ENCODE peak calls at places on chromosomes 12 and 14, in four cellular contexts. U, G, O and R are unnamed samples.

GRCh38 chr12:75698052-75698451 is 186.6 kb upstream of the KRR1 start:
- DNase-seq in U (no peak), G (no peak), O (no peak), R (no peak)

GRCh38 chr12:89236237-89236636 is 116.1 kb downstream of the DUSP6 start:
- DNase-seq in U (no peak), G (no peak), O (no peak), R (no peak)

GRCh38 chr12:123278150-123278627 is 6.5 kb upstream of the CDK2AP1 start:
- DNase-seq in G (no peak), O (no peak), U (no peak), R (no peak)

GRCh38 chr12:124614512-124615292 is 47.3 kb upstream of the NCOR2 start:
- DNase-seq in G (no peak), U (no peak), O (no peak), R (no peak)

GRCh38 chr14:54681819-54682261 is 114.9 kb downstream of the SAMD4A start:
- DNase-seq in G (no peak), U (no peak), O (no peak), R (no peak)

GRCh38 chr12:66571361-66571760 is 107.5 kb downstream of the GRIP1 start:
- DNase-seq in O (no peak), U (no peak), G (no peak), R (no peak)

GRCh38 chr14:98931126-98931525 is 340.9 kb downstream of the BCL11B start:
- DNase-seq in O (no peak), G (no peak), U (no peak), R (no peak)

GRCh38 chr12:125092872-125093680 is 27.8 kb downstream of the AACS start:
- DNase-seq in O (peak; percentile 92), G (no peak), U (peak; percentile 35), R (peak; percentile 63)

GRCh38 chr12:108307006-108307405 is 32.1 kb downstream of the CMKLR1 start:
- DNase-seq in O (no peak), G (no peak), U (no peak), R (no peak)

GRCh38 chr12:55780695-55781094 is 36.8 kb downstream of the SARNP start:
- DNase-seq in G (no peak), U (no peak), O (no peak), R (no peak)

GRCh38 chr12:100083308-100083707 is 59.4 kb downstream of the BLTP3B start:
- DNase-seq in G (no peak), U (no peak), O (no peak), R (no peak)

GRCh38 chr14:104419865-104420458 is 159.6 kb upstream of the C14orf180 start:
- DNase-seq in U (no peak), O (no peak), G (no peak), R (no peak)

GRCh38 chr14:99560946-99561683 is 42.9 kb downstream of the CCDC85C start:
- DNase-seq in U (no peak), O (no peak), G (no peak), R (no peak)

GRCh38 chr14:75069021-75069810 is at the start of gene ZC2HC1C:
- DNase-seq in O (peak; percentile 89), G (peak; percentile 98), U (peak; percentile 93), R (peak; percentile 91)

GRCh38 chr14:101083564-101084435 is 180.3 kb upstream of the RTL1 start:
- DNase-seq in O (peak; percentile 20), U (no peak), G (peak; percentile 80), R (peak; percentile 22)

GRCh38 chr14:83164016-83164415 is 1630.4 kb upstream of the SEL1L start:
- DNase-seq in G (no peak), O (no peak), U (no peak), R (no peak)

GRCh38 chr14:44035707-44036106 is 471.4 kb downstream of the FSCB start:
- DNase-seq in O (no peak), U (no peak), G (no peak), R (no peak)

GRCh38 chr14:92486881-92487280 is 26.7 kb upstream of the RIN3 start:
- DNase-seq in U (no peak), O (no peak), G (peak; percentile 13), R (no peak)

GRCh38 chr14:75628816-75629215 is 31.9 kb downstream of the ERG28 start:
- DNase-seq in O (no peak), U (no peak), G (no peak), R (no peak)

GRCh38 chr12:111753144-111753881 is 13.4 kb upstream of the ALDH2 start:
- DNase-seq in O (peak; percentile 53), G (peak; percentile 80), U (peak; percentile 84), R (peak; percentile 63)

GRCh38 chr14:72894623-72895378 is 900 bp upstream of the DPF3 start:
- DNase-seq in G (peak; percentile 68), U (peak; percentile 35), O (no peak), R (no peak)

GRCh38 chr14:20412876-20413784 is at the start of gene TEP1:
- DNase-seq in U (peak; percentile 60), G (peak; percentile 83), O (peak; percentile 62), R (peak; percentile 82)

GRCh38 chr12:124013073-124013472 is 40.1 kb downstream of the ZNF664 start:
- DNase-seq in O (no peak), U (no peak), G (no peak), R (no peak)

GRCh38 chr12:57623385-57623784 is 9.6 kb downstream of the B4GALNT1 start:
- DNase-seq in G (no peak), O (no peak), U (no peak), R (no peak)

GRCh38 chr14:99242238-99242637 is 29.8 kb downstream of the BCL11B start:
- DNase-seq in U (no peak), O (no peak), G (no peak), R (no peak)

GRCh38 chr12:50786498-50787231 is 22.8 kb downstream of the ATF1 start:
- DNase-seq in U (no peak), O (peak; percentile 90), G (no peak), R (peak; percentile 84)

GRCh38 chr12:5622280-5622679 is 190.4 kb downstream of the NTF3 start:
- DNase-seq in O (no peak), G (no peak), U (no peak), R (no peak)

GRCh38 chr12:3141339-3142321 is 64.5 kb downstream of the TSPAN9 start:
- DNase-seq in U (no peak), O (no peak), G (peak; percentile 44), R (no peak)

GRCh38 chr12:94535614-94535932 is 75.9 kb upstream of the CEP83 start:
- DNase-seq in O (peak; percentile 67), G (no peak), U (no peak), R (no peak)
- TF ChIP-seq PHF8 in O (no peak), G (no peak), U (no peak), R (no peak)

DNA sequence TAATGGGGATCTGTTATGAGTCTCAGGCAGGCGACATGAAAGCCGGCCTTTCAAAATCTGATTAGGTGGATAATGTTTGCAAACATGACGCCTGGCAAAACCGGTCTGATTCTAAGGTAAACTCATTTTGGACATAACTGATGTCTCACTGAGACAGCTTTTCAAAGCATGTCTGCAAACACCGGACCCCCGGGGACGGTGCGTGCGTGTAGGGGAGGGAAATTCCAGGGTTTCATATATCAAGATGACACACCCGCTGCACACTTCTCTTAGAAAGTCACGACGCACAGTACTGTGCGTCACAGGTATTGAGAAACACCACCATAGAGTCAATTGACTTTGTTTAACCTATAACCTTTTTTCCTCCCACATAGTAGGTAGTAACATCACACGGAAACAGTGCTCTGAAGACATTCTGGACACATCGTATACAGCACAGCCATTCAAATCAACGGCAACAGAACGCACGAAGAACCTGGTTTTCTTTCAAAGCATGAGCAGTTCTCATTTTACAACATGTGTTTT is 43.9 kb upstream of the TESC start:
- DNase-seq in G (no peak), O (peak; percentile 92), U (no peak), R (peak; percentile 99)
- TF ChIP-seq CEBPB in G (no peak), O (peak; percentile 53), U (no peak), R (peak; percentile 99)

GRCh38 chr14:94885481-94886155 is 115.7 kb upstream of the GSC start:
- DNase-seq in O (no peak), U (no peak), G (no peak), R (no peak)

GRCh38 chr14:94888108-94888507 is 118.2 kb upstream of the GSC start:
- DNase-seq in O (no peak), G (no peak), U (no peak), R (no peak)

GRCh38 chr14:94889520-94890312 is 119.8 kb upstream of the GSC start:
- DNase-seq in U (no peak), G (no peak), O (no peak), R (no peak)

GRCh38 chr14:94886931-94887330 is 117.0 kb upstream of the GSC start:
- DNase-seq in G (no peak), U (no peak), O (no peak), R (no peak)

DNA sequence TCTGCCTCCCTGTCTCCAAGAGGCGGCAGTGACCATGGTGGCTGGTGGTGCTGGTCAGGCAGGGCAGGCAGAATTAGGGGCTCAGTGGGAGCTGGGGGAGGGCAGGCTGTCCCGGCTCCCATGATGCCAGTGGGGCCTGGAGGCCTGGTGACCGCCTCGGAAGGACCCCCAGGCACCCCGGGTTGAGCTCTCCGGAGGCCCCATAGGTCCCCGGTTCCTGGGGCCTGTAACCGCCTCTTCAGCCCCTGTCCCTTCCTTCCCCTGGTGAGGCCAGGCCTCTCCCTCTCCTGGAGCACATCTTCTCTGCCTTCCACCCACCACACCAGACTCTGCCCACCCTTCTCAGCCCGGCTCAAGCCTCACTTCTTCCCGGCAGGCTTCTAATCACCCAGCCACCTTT is 117.7 kb upstream of the GSC start:
- DNase-seq in G (no peak), O (no peak), U (no peak), R (no peak)
- TF ChIP-seq PHF8 in G (no peak), O (no peak), U (no peak), R (no peak)

GRCh38 chr12:67709367-67709954 is 60.9 kb downstream of the DYRK2 start:
- DNase-seq in G (no peak), U (no peak), O (no peak), R (no peak)

GRCh38 chr12:67705394-67706370 is 57.1 kb downstream of the DYRK2 start:
- DNase-seq in U (no peak), O (no peak), G (no peak), R (no peak)

GRCh38 chr12:67714648-67715047 is 66.1 kb downstream of the DYRK2 start:
- DNase-seq in O (no peak), G (no peak), U (no peak), R (no peak)

GRCh38 chr12:67710582-67710981 is 62.0 kb downstream of the DYRK2 start:
- DNase-seq in O (peak; percentile 67), U (no peak), G (no peak), R (peak; percentile 9)
- TF ChIP-seq CEBPB in O (no peak), U (no peak), G (no peak), R (no peak)

GRCh38 chr12:51837286-51837685 is 11.2 kb downstream of the FIGNL2 start:
- DNase-seq in U (no peak), G (no peak), O (no peak), R (no peak)
- TF ChIP-seq PHF8 in U (no peak), G (no peak), O (no peak), R (no peak)